ENCODE peak calls at places on chromosomes 7 and 10, in five cellular contexts. L, A, X, C and M are unnamed samples.
A peak's percentile ranks its signal among the peaks of the same experiment; 100 is the strongest.

GRCh38 chr7:151139071-151139521 is 28.4 kb downstream of the GBX1 start:
- DNase-seq in C (no peak), A (no peak), X (no peak), L (no peak), M (no peak)

GRCh38 chr10:33524966-33525365 is 190.5 kb upstream of the NRP1 start:
- DNase-seq in A (no peak), X (peak; percentile 14), L (no peak), C (no peak), M (peak; percentile 53)

GRCh38 chr7:73906874-73907273 is 45.9 kb downstream of the TMEM270 start:
- DNase-seq in X (no peak), A (no peak), C (no peak), L (no peak), M (no peak)

GRCh38 chr10:74223755-74224530 is 72.9 kb downstream of the ADK start:
- DNase-seq in L (no peak), A (no peak), X (peak; percentile 23), C (peak; percentile 59), M (peak; percentile 58)

GRCh38 chr7:46450871-46451270 is 529.8 kb upstream of the IGFBP3 start:
- DNase-seq in C (no peak), L (no peak), A (no peak), X (no peak), M (peak; percentile 55)

GRCh38 chr7:139109983-139110411 is 477 bp upstream of the ZC3HAV1 start:
- DNase-seq in X (no peak), C (no peak), A (no peak), L (no peak), M (no peak)

GRCh38 chr7:4993471-4993870 is 34.5 kb upstream of the MMD2 start:
- DNase-seq in C (no peak), X (no peak), L (no peak), A (no peak), M (no peak)

GRCh38 chr7:134350682-134351081 is 34.0 kb upstream of the SLC35B4 start:
- DNase-seq in X (no peak), C (no peak), L (no peak), A (no peak), M (no peak)

GRCh38 chr7:139799586-139799985 is 21.8 kb upstream of the HIPK2 start:
- DNase-seq in C (no peak), X (no peak), A (no peak), L (no peak), M (no peak)

GRCh38 chr7:44294325-44295069 is 30.9 kb downstream of the CAMK2B start:
- DNase-seq in L (no peak), A (no peak), C (no peak), X (no peak), M (no peak)

GRCh38 chr10:79058899-79059771 is 9.6 kb upstream of the ZMIZ1 start:
- DNase-seq in L (no peak), A (no peak), X (no peak), C (no peak), M (no peak)

GRCh38 chr7:65820287-65820950 is 52.5 kb upstream of the VKORC1L1 start:
- DNase-seq in A (peak; percentile 34), X (no peak), C (no peak), L (no peak), M (no peak)

GRCh38 chr7:123633553-123633952 is 22.1 kb upstream of the LMOD2 start:
- DNase-seq in X (peak; percentile 48), C (peak; percentile 77), L (no peak), A (no peak), M (peak; percentile 77)

GRCh38 chr7:37330775-37331174 is 117.9 kb downstream of the ELMO1 start:
- DNase-seq in L (no peak), X (no peak), A (no peak), C (no peak), M (no peak)

GRCh38 chr7:120933475-120933874 is 17.1 kb upstream of the ING3 start:
- DNase-seq in C (no peak), A (no peak), X (no peak), L (no peak), M (no peak)

GRCh38 chr7:49443515-49443914 is 329.9 kb upstream of the VWC2 start:
- DNase-seq in X (no peak), A (no peak), L (no peak), C (no peak), M (no peak)

GRCh38 chr7:131848033-131848432 is 291.6 kb upstream of the PODXL start:
- DNase-seq in X (no peak), C (no peak), L (no peak), A (no peak), M (no peak)

GRCh38 chr7:74178632-74179031 is 4.5 kb downstream of the EIF4H start:
- DNase-seq in C (peak; percentile 82), L (no peak), A (no peak), X (peak; percentile 59), M (peak; percentile 17)

GRCh38 chr10:8294779-8295178 is 240.3 kb downstream of the GATA3 start:
- DNase-seq in X (no peak), A (no peak), L (no peak), C (no peak), M (no peak)
- H3K4me3 ChIP-seq in X (no peak overlapping the region), A (no peak overlapping the region), L (no peak overlapping the region), C (no peak overlapping the region), M (no peak overlapping the region)

GRCh38 chr7:2525931-2526630 is 6.5 kb downstream of the LFNG start:
- DNase-seq in X (no peak), L (no peak), A (no peak), C (no peak), M (no peak)

GRCh38 chr7:2523941-2524807 is 4.6 kb downstream of the LFNG start:
- DNase-seq in L (peak; percentile 91), C (peak; percentile 60), A (no peak), X (peak; percentile 65), M (peak; percentile 41)

GRCh38 chr7:2525161-2525930 is 5.8 kb downstream of the LFNG start:
- DNase-seq in L (no peak), X (no peak), A (no peak), C (peak; percentile 88), M (no peak)

GRCh38 chr7:2523461-2523905 is 3.9 kb downstream of the LFNG start:
- DNase-seq in A (no peak), L (no peak), C (no peak), X (no peak), M (no peak)

GRCh38 chr7:2524808-2525140 is 5.2 kb downstream of the LFNG start:
- DNase-seq in C (no peak), X (no peak), L (peak; percentile 91), A (peak; percentile 83), M (no peak)
- H3K14ac ChIP-seq in C (peak overlapping the region; percentile 84), X (no peak overlapping the region), L (no peak overlapping the region), A (no peak overlapping the region), M (no peak overlapping the region)

GRCh38 chr10:21260060-21260792 is 265.3 kb downstream of the SKIDA1 start:
- DNase-seq in L (no peak), X (no peak), C (peak; percentile 25), A (no peak), M (no peak)

GRCh38 chr10:21263266-21263803 is 262.1 kb downstream of the SKIDA1 start:
- DNase-seq in A (no peak), C (peak; percentile 86), L (no peak), X (no peak), M (no peak)

GRCh38 chr10:21263839-21264238 is 261.6 kb downstream of the SKIDA1 start:
- DNase-seq in A (no peak), C (no peak), X (no peak), L (no peak), M (no peak)

GRCh38 chr10:21260793-21261149 is 264.7 kb downstream of the SKIDA1 start:
- DNase-seq in L (no peak), C (no peak), X (no peak), A (no peak), M (no peak)

DNA sequence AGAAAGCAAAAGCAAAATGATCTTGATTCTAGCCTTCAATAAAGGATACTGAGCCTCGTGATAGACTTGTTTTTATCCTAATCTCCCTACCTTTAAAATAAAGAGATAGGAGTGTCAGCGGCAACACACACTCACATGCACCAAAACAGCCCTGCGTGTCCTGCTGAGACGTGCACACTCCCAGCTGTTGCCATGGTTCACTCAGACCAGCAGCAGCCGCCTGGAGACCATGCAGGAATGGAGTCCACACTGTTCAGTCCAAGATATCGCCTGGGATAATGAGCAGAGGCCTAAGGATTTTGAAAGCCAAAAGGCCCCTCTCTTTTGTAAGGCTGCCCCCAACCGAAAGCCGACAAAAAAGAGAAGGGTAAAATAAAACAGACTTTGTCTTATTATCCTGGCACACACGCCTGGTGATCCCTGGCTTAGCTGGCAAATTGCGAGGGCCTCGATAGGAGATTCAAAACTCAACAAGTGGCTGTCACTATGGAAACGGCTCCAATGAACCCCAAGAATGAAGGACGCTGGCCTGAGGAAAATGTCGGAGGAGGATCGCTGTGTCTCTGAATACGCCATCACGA is 263.7 kb downstream of the SKIDA1 start:
- DNase-seq in X (no peak), L (no peak), A (no peak), C (no peak), M (no peak)
- H3K4me3 ChIP-seq in X (no peak overlapping the region), L (no peak overlapping the region), A (no peak overlapping the region), C (no peak overlapping the region), M (no peak overlapping the region)

GRCh38 chr7:86645676-86646276 is 2.1 kb downstream of the GRM3 start:
- DNase-seq in X (no peak), A (no peak), C (no peak), L (no peak), M (no peak)

GRCh38 chr7:86647340-86648094 is 3.8 kb downstream of the GRM3 start:
- DNase-seq in L (no peak), A (no peak), X (no peak), C (no peak), M (no peak)

GRCh38 chr7:86643478-86644281 is at the start of gene GRM3:
- DNase-seq in L (peak; percentile 91), A (no peak), C (no peak), X (no peak), M (no peak)

GRCh38 chr7:86645174-86645566 is 1.5 kb downstream of the GRM3 start:
- DNase-seq in X (no peak), A (no peak), C (no peak), L (peak; percentile 20), M (no peak)

DNA sequence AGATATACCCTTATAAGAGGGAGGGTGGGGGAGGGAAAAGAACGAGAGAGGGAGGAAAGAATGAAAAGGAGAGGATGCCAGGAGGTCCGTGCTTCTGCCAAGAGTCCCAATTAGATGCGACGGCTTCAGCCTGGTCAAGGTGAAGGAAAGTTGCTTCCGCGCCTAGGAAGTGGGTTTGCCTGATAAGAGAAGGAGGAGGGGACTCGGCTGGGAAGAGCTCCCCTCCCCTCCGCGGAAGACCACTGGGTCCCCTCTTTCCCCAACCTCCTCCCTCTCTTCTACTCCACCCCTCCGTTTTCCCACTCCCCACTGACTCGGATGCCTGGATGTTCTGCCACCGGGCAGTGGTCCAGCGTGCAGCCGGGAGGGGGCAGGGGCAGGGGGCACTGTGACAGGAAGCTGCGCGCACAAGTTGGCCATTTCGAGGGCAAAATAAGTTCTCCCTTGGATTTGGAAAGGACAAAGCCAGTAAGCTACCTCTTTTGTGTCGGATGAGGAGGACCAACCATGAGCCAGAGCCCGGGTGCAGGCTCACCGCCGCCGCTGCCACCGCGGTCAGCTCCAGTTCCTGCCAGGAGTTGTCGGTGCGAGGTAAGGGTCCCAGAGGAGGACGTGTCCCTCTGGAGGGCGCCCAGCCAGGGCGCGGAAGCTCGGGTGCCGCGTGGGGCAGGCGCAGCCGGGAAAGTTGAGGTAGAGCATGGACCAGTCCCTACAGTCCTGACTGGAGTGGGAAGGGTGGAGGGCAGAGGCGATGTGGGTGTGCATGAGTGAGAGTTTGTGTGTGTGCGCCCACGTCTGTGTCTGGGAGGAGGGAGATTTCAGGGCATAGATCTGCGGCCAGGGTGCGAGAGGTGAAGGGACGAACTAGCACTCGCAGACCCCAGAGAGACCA is 819 bp downstream of the GRM3 start:
- DNase-seq in A (no peak), L (peak; percentile 47), C (no peak), X (no peak), M (no peak)
- H3K14ac ChIP-seq in A (no peak overlapping the region), L (peak overlapping the region; percentile 33), C (no peak overlapping the region), X (no peak overlapping the region), M (no peak overlapping the region)

GRCh38 chr7:136292365-136292764 is 315.2 kb upstream of the MTPN start:
- DNase-seq in L (no peak), A (no peak), C (no peak), X (no peak), M (no peak)
- H3K4me3 ChIP-seq in L (no peak overlapping the region), A (no peak overlapping the region), C (no peak overlapping the region), X (no peak overlapping the region), M (no peak overlapping the region)